ENCODE peak calls at places on chromosome 12, in eight cellular contexts. K is iris pigment epithelial cell; T is CD8-positive, alpha-beta T cell; N is prostate gland; I is stimulated activated CD4-positive, alpha-beta T cell treated with anti-CD3 and anti-CD28 coated beads, Interleukin-4, amount 100 ng/mL, for 48 hours; O is A549; H is CD4-positive, alpha-beta T cell; E is activated CD4-positive, alpha-beta T cell treated with anti-CD3 and anti-CD28 coated beads, Interleukin-2, amount 50 U/mL, for 24 hours. Q is an unnamed sample.

GRCh38 chr12:48132826-48133225 is 13.7 kb downstream of the PFKM start:
- DNase-seq in K (no peak), T (no peak), N (no peak), I (no peak), O (no peak), H (no peak), E (no peak), Q (no peak)

GRCh38 chr12:45666452-45667215 is 62.9 kb upstream of the ARID2 start:
- DNase-seq in K (no peak), T (no peak), N (no peak), I (no peak), O (no peak), H (no peak), E (no peak), Q (no peak)

GRCh38 chr12:95213928-95214327 is 3.3 kb downstream of the FGD6 start:
- DNase-seq in K (no peak), T (no peak), N (no peak), I (no peak), O (no peak), H (no peak), E (no peak), Q (no peak)

GRCh38 chr12:78121969-78122610 is 291.4 kb downstream of the NAV3 start:
- DNase-seq in K (peak; percentile 65), T (no peak), N (no peak), I (no peak), O (no peak), H (no peak), E (no peak), Q (no peak)

GRCh38 chr12:71475280-71475679 is 35.7 kb downstream of the LGR5 start:
- DNase-seq in K (peak; percentile 4), T (no peak), N (no peak), I (no peak), O (no peak), H (no peak), E (no peak), Q (no peak)

GRCh38 chr12:11805680-11806079 is 156.2 kb downstream of the ETV6 start:
- DNase-seq in K (no peak), T (no peak), N (no peak), I (no peak), O (no peak), H (no peak), E (no peak), Q (no peak)

GRCh38 chr12:131116437-131117117 is 162.9 kb downstream of the ADGRD1 start:
- DNase-seq in K (peak; percentile 9), T (no peak), N (no peak), I (no peak), O (peak; percentile 36), H (no peak), E (no peak), Q (no peak)

GRCh38 chr12:2354151-2354991 is 301.6 kb downstream of the CACNA1C start:
- DNase-seq in K (no peak), T (no peak), N (no peak), I (no peak), O (no peak), H (no peak), E (no peak), Q (no peak)

GRCh38 chr12:65695077-65695865 is 129.0 kb upstream of the HMGA2 start:
- DNase-seq in K (peak; percentile 100), T (no peak), N (peak; percentile 72), I (no peak), O (peak; percentile 90), H (no peak), E (no peak), Q (no peak)

GRCh38 chr12:2539938-2540337 is 254.8 kb upstream of the FKBP4 start:
- DNase-seq in K (no peak), T (no peak), N (no peak), I (no peak), O (no peak), H (no peak), E (no peak), Q (peak; percentile 54)

GRCh38 chr12:59069481-59069880 is 149.2 kb upstream of the LRIG3 start:
- DNase-seq in K (no peak), T (no peak), N (no peak), I (no peak), O (no peak), H (no peak), E (no peak), Q (no peak)

GRCh38 chr12:71392521-71393145 is 47.0 kb upstream of the LGR5 start:
- DNase-seq in K (peak; percentile 82), T (no peak), N (peak; percentile 33), I (no peak), O (peak; percentile 84), H (no peak), E (no peak), Q (peak; percentile 5)

GRCh38 chr12:7129647-7130536 is at the start of gene CLSTN3:
- DNase-seq in K (peak; percentile 72), T (peak; percentile 88), N (peak; percentile 84), I (peak; percentile 76), O (no peak), H (peak; percentile 89), E (peak; percentile 83), Q (peak; percentile 84)

GRCh38 chr12:32051511-32052299 is 54.9 kb upstream of the BICD1 start:
- DNase-seq in K (peak; percentile 95), T (no peak), N (no peak), I (peak; percentile 2), O (peak; percentile 86), H (no peak), E (no peak), Q (no peak)

GRCh38 chr12:4330203-4330602 is 9.2 kb downstream of the TIGAR start:
- DNase-seq in K (no peak), T (no peak), N (no peak), I (no peak), O (no peak), H (no peak), E (no peak), Q (no peak)

GRCh38 chr12:47789141-47789540 is 16.1 kb downstream of the SLC48A1 start:
- DNase-seq in K (no peak), T (no peak), N (no peak), I (no peak), O (no peak), H (no peak), E (no peak), Q (peak; percentile 6)

GRCh38 chr12:3777206-3777809 is 24.4 kb upstream of the CRACR2A start:
- DNase-seq in K (peak; percentile 52), T (peak; percentile 7), N (peak; percentile 53), I (no peak), O (peak; percentile 46), H (no peak), E (no peak), Q (no peak)

GRCh38 chr12:65818454-65819382 is 5.6 kb upstream of the HMGA2 start:
- DNase-seq in K (peak; percentile 25), T (no peak), N (no peak), I (no peak), O (no peak), H (no peak), E (no peak), Q (no peak)

GRCh38 chr12:57993834-57994233 is 52.5 kb downstream of the ATP23 start:
- DNase-seq in K (no peak), T (no peak), N (no peak), I (no peak), O (no peak), H (no peak), E (no peak), Q (no peak)

GRCh38 chr12:109981311-109981710 is 14.9 kb downstream of the GIT2 start:
- DNase-seq in K (no peak), T (peak; percentile 7), N (no peak), I (peak; percentile 64), O (no peak), H (peak; percentile 25), E (peak; percentile 76), Q (no peak)

GRCh38 chr12:12804432-12804886 is 8.7 kb upstream of the DDX47 start:
- DNase-seq in K (peak; percentile 93), T (no peak), N (no peak), I (no peak), O (peak; percentile 88), H (no peak), E (no peak), Q (no peak)

GRCh38 chr12:51524386-51524901 is 66.6 kb upstream of the SCN8A start:
- DNase-seq in K (no peak), T (no peak), N (no peak), I (no peak), O (no peak), H (no peak), E (no peak), Q (no peak)

GRCh38 chr12:52798671-52799497 is 3.0 kb upstream of the KRT3 start:
- DNase-seq in K (peak; percentile 27), T (no peak), N (no peak), I (no peak), O (peak; percentile 75), H (no peak), E (no peak), Q (no peak)

GRCh38 chr12:97109441-97109840 is 202.4 kb downstream of the NEDD1 start:
- DNase-seq in K (no peak), T (no peak), N (no peak), I (no peak), O (no peak), H (no peak), E (no peak), Q (no peak)

GRCh38 chr12:122244565-122245371 is 18.9 kb upstream of the DIABLO start:
- DNase-seq in K (no peak), T (no peak), N (no peak), I (no peak), O (no peak), H (no peak), E (no peak), Q (no peak)

GRCh38 chr12:52087961-52088820 is 8.7 kb downstream of the SMIM41 start:
- DNase-seq in K (no peak), T (no peak), N (no peak), I (no peak), O (no peak), H (no peak), E (no peak), Q (no peak)

GRCh38 chr12:59886131-59886751 is 290.4 kb downstream of the SLC16A7 start:
- DNase-seq in K (peak; percentile 19), T (no peak), N (no peak), I (no peak), O (no peak), H (no peak), E (no peak), Q (no peak)

GRCh38 chr12:3135522-3136461 is 58.6 kb downstream of the TSPAN9 start:
- DNase-seq in K (peak; percentile 69), T (peak; percentile 24), N (peak; percentile 33), I (no peak), O (peak; percentile 83), H (peak; percentile 9), E (peak; percentile 35), Q (no peak)

GRCh38 chr12:10220398-10221077 is 7.9 kb downstream of the GABARAPL1 start:
- DNase-seq in K (peak; percentile 94), T (no peak), N (peak; percentile 91), I (no peak), O (no peak), H (no peak), E (no peak), Q (peak; percentile 67)

GRCh38 chr12:112997506-112997905 is 19.2 kb downstream of the OAS2 start:
- DNase-seq in K (no peak), T (no peak), N (no peak), I (no peak), O (no peak), H (no peak), E (no peak), Q (no peak)

GRCh38 chr12:33455096-33455495 is 15.5 kb upstream of the SYT10 start:
- DNase-seq in K (no peak), T (no peak), N (no peak), I (no peak), O (no peak), H (no peak), E (no peak), Q (no peak)

GRCh38 chr12:39722511-39722910 is 102.9 kb upstream of the ABCD2 start:
- DNase-seq in K (no peak), T (no peak), N (no peak), I (no peak), O (no peak), H (no peak), E (no peak), Q (no peak)